ENCODE peak calls at places on chromosomes 12 and 14, in nine cellular contexts. One of them, this sample, is unnamed.

GRCh38 chr12:12721251-12721689 is 4.1 kb downstream of the CDKN1B start:
- DNase-seq in HFF-Myc: no peak
- DNase-seq in NCI-H2171: no peak
- DNase-seq in Daoy: no peak
- DNase-seq in activated CD4-positive, CD25-positive, alpha-beta regulatory T cell: no peak
- DNase-seq in T-helper 9 cell: no peak
- DNase-seq in psoas muscle: no peak
- DNase-seq in choroid plexus epithelial cell: peak
- DNase-seq in T-helper 2 cell: peak
- DNase-seq in this sample: no peak

GRCh38 chr14:105891631-105892452 is 365.5 kb downstream of the TMEM121 start:
- DNase-seq in NCI-H2171: no peak
- DNase-seq in T-helper 2 cell: no peak
- DNase-seq in Daoy: no peak
- DNase-seq in HFF-Myc: no peak
- DNase-seq in T-helper 9 cell: no peak
- DNase-seq in choroid plexus epithelial cell: no peak
- DNase-seq in activated CD4-positive, CD25-positive, alpha-beta regulatory T cell: no peak
- DNase-seq in psoas muscle: peak
- DNase-seq in this sample: no peak

GRCh38 chr12:52976574-52977071 is 27.7 kb downstream of the KRT18 start:
- DNase-seq in HFF-Myc: no peak
- DNase-seq in choroid plexus epithelial cell: peak
- DNase-seq in T-helper 9 cell: no peak
- DNase-seq in Daoy: peak
- DNase-seq in psoas muscle: no peak
- DNase-seq in T-helper 2 cell: no peak
- DNase-seq in NCI-H2171: no peak
- DNase-seq in activated CD4-positive, CD25-positive, alpha-beta regulatory T cell: no peak
- DNase-seq in this sample: no peak

GRCh38 chr14:91883770-91884169 is 16.4 kb upstream of the TC2N start:
- DNase-seq in T-helper 2 cell: no peak
- DNase-seq in T-helper 9 cell: no peak
- DNase-seq in HFF-Myc: no peak
- DNase-seq in choroid plexus epithelial cell: no peak
- DNase-seq in NCI-H2171: no peak
- DNase-seq in activated CD4-positive, CD25-positive, alpha-beta regulatory T cell: no peak
- DNase-seq in psoas muscle: peak
- DNase-seq in Daoy: no peak
- DNase-seq in this sample: no peak

GRCh38 chr12:96190403-96191170 is 3.6 kb upstream of the ELK3 start:
- DNase-seq in psoas muscle: no peak
- DNase-seq in Daoy: no peak
- DNase-seq in T-helper 9 cell: no peak
- DNase-seq in HFF-Myc: no peak
- DNase-seq in choroid plexus epithelial cell: peak
- DNase-seq in activated CD4-positive, CD25-positive, alpha-beta regulatory T cell: no peak
- DNase-seq in NCI-H2171: no peak
- DNase-seq in T-helper 2 cell: no peak
- DNase-seq in this sample: no peak

GRCh38 chr14:100571837-100572236 is 15.4 kb downstream of the BEGAIN start:
- DNase-seq in Daoy: no peak
- DNase-seq in T-helper 2 cell: no peak
- DNase-seq in NCI-H2171: no peak
- DNase-seq in HFF-Myc: no peak
- DNase-seq in psoas muscle: no peak
- DNase-seq in T-helper 9 cell: no peak
- DNase-seq in choroid plexus epithelial cell: no peak
- DNase-seq in activated CD4-positive, CD25-positive, alpha-beta regulatory T cell: no peak
- DNase-seq in this sample: no peak

GRCh38 chr12:72281145-72281544 is 9.0 kb downstream of the TRHDE start:
- DNase-seq in Daoy: no peak
- DNase-seq in HFF-Myc: no peak
- DNase-seq in psoas muscle: no peak
- DNase-seq in choroid plexus epithelial cell: no peak
- DNase-seq in activated CD4-positive, CD25-positive, alpha-beta regulatory T cell: no peak
- DNase-seq in T-helper 2 cell: no peak
- DNase-seq in T-helper 9 cell: no peak
- DNase-seq in NCI-H2171: no peak
- DNase-seq in this sample: no peak

GRCh38 chr14:51228890-51229289 is 11.2 kb upstream of the TMX1 start:
- DNase-seq in Daoy: no peak
- DNase-seq in NCI-H2171: no peak
- DNase-seq in T-helper 2 cell: no peak
- DNase-seq in psoas muscle: no peak
- DNase-seq in T-helper 9 cell: no peak
- DNase-seq in choroid plexus epithelial cell: no peak
- DNase-seq in HFF-Myc: no peak
- DNase-seq in activated CD4-positive, CD25-positive, alpha-beta regulatory T cell: no peak
- DNase-seq in this sample: no peak

GRCh38 chr14:72740966-72741835 is 152.7 kb downstream of the DPF3 start:
- DNase-seq in psoas muscle: no peak
- DNase-seq in NCI-H2171: no peak
- DNase-seq in Daoy: no peak
- DNase-seq in choroid plexus epithelial cell: no peak
- DNase-seq in HFF-Myc: no peak
- DNase-seq in T-helper 9 cell: no peak
- DNase-seq in T-helper 2 cell: no peak
- DNase-seq in activated CD4-positive, CD25-positive, alpha-beta regulatory T cell: no peak
- DNase-seq in this sample: no peak

GRCh38 chr14:69376439-69376838 is 21.7 kb downstream of the ERH start:
- DNase-seq in psoas muscle: no peak
- DNase-seq in T-helper 2 cell: no peak
- DNase-seq in activated CD4-positive, CD25-positive, alpha-beta regulatory T cell: no peak
- DNase-seq in Daoy: no peak
- DNase-seq in NCI-H2171: no peak
- DNase-seq in T-helper 9 cell: no peak
- DNase-seq in choroid plexus epithelial cell: peak
- DNase-seq in HFF-Myc: no peak
- DNase-seq in this sample: no peak

GRCh38 chr14:96960598-96961116 is 163.5 kb downstream of the VRK1 start:
- DNase-seq in activated CD4-positive, CD25-positive, alpha-beta regulatory T cell: no peak
- DNase-seq in psoas muscle: no peak
- DNase-seq in T-helper 9 cell: no peak
- DNase-seq in T-helper 2 cell: no peak
- DNase-seq in Daoy: no peak
- DNase-seq in HFF-Myc: no peak
- DNase-seq in NCI-H2171: no peak
- DNase-seq in choroid plexus epithelial cell: no peak
- DNase-seq in this sample: no peak

GRCh38 chr14:100317897-100318808 is 5.0 kb upstream of the SLC25A47 start:
- DNase-seq in NCI-H2171: no peak
- DNase-seq in Daoy: peak
- DNase-seq in choroid plexus epithelial cell: peak
- DNase-seq in activated CD4-positive, CD25-positive, alpha-beta regulatory T cell: peak
- DNase-seq in T-helper 2 cell: peak
- DNase-seq in psoas muscle: peak
- DNase-seq in T-helper 9 cell: peak
- DNase-seq in HFF-Myc: no peak
- DNase-seq in this sample: no peak

GRCh38 chr14:23631702-23632460 is 4.3 kb upstream of the DHRS2 start:
- DNase-seq in T-helper 9 cell: peak
- DNase-seq in T-helper 2 cell: peak
- DNase-seq in choroid plexus epithelial cell: peak
- DNase-seq in HFF-Myc: peak
- DNase-seq in Daoy: peak
- DNase-seq in NCI-H2171: peak
- DNase-seq in psoas muscle: peak
- DNase-seq in activated CD4-positive, CD25-positive, alpha-beta regulatory T cell: peak
- DNase-seq in this sample: peak

GRCh38 chr12:64385468-64385867 is 5.1 kb downstream of the C12orf56 start:
- DNase-seq in Daoy: peak
- DNase-seq in T-helper 2 cell: no peak
- DNase-seq in NCI-H2171: no peak
- DNase-seq in choroid plexus epithelial cell: no peak
- DNase-seq in HFF-Myc: no peak
- DNase-seq in activated CD4-positive, CD25-positive, alpha-beta regulatory T cell: no peak
- DNase-seq in psoas muscle: no peak
- DNase-seq in T-helper 9 cell: no peak
- DNase-seq in this sample: no peak

GRCh38 chr14:33699300-33699699 is 251.6 kb downstream of the EGLN3 start:
- DNase-seq in choroid plexus epithelial cell: no peak
- DNase-seq in activated CD4-positive, CD25-positive, alpha-beta regulatory T cell: no peak
- DNase-seq in HFF-Myc: no peak
- DNase-seq in Daoy: no peak
- DNase-seq in T-helper 2 cell: no peak
- DNase-seq in NCI-H2171: no peak
- DNase-seq in psoas muscle: no peak
- DNase-seq in T-helper 9 cell: no peak
- DNase-seq in this sample: no peak

GRCh38 chr12:19978193-19978592 is 390.1 kb upstream of the PDE3A start:
- DNase-seq in T-helper 9 cell: no peak
- DNase-seq in Daoy: peak
- DNase-seq in activated CD4-positive, CD25-positive, alpha-beta regulatory T cell: no peak
- DNase-seq in HFF-Myc: peak
- DNase-seq in choroid plexus epithelial cell: peak
- DNase-seq in T-helper 2 cell: no peak
- DNase-seq in psoas muscle: no peak
- DNase-seq in NCI-H2171: no peak
- DNase-seq in this sample: no peak

GRCh38 chr14:76267322-76268012 is 108.5 kb upstream of the ESRRB start:
- DNase-seq in HFF-Myc: no peak
- DNase-seq in activated CD4-positive, CD25-positive, alpha-beta regulatory T cell: no peak
- DNase-seq in Daoy: peak
- DNase-seq in choroid plexus epithelial cell: peak
- DNase-seq in psoas muscle: peak
- DNase-seq in NCI-H2171: peak
- DNase-seq in T-helper 2 cell: no peak
- DNase-seq in T-helper 9 cell: no peak
- DNase-seq in this sample: no peak

GRCh38 chr14:99564256-99564902 is 39.6 kb downstream of the CCDC85C start:
- DNase-seq in T-helper 9 cell: no peak
- DNase-seq in T-helper 2 cell: no peak
- DNase-seq in HFF-Myc: no peak
- DNase-seq in psoas muscle: no peak
- DNase-seq in NCI-H2171: peak
- DNase-seq in choroid plexus epithelial cell: peak
- DNase-seq in Daoy: peak
- DNase-seq in activated CD4-positive, CD25-positive, alpha-beta regulatory T cell: no peak
- DNase-seq in this sample: no peak

GRCh38 chr12:103821773-103822172 is 19.3 kb downstream of the NT5DC3 start:
- DNase-seq in choroid plexus epithelial cell: peak
- DNase-seq in HFF-Myc: no peak
- DNase-seq in NCI-H2171: no peak
- DNase-seq in psoas muscle: no peak
- DNase-seq in Daoy: no peak
- DNase-seq in activated CD4-positive, CD25-positive, alpha-beta regulatory T cell: no peak
- DNase-seq in T-helper 9 cell: no peak
- DNase-seq in T-helper 2 cell: no peak
- DNase-seq in this sample: no peak

GRCh38 chr12:48925218-48925871 is at the start of gene FKBP11:
- DNase-seq in Daoy: peak
- DNase-seq in psoas muscle: peak
- DNase-seq in T-helper 9 cell: peak
- DNase-seq in activated CD4-positive, CD25-positive, alpha-beta regulatory T cell: peak
- DNase-seq in NCI-H2171: peak
- DNase-seq in T-helper 2 cell: peak
- DNase-seq in HFF-Myc: no peak
- DNase-seq in choroid plexus epithelial cell: peak
- DNase-seq in this sample: no peak

GRCh38 chr14:91482278-91483023 is 27.7 kb downstream of the PPP4R3A start:
- DNase-seq in activated CD4-positive, CD25-positive, alpha-beta regulatory T cell: no peak
- DNase-seq in NCI-H2171: no peak
- DNase-seq in Daoy: no peak
- DNase-seq in T-helper 2 cell: no peak
- DNase-seq in T-helper 9 cell: no peak
- DNase-seq in psoas muscle: no peak
- DNase-seq in choroid plexus epithelial cell: peak
- DNase-seq in HFF-Myc: no peak
- DNase-seq in this sample: no peak

GRCh38 chr12:58176296-58176869 is 235.0 kb downstream of the ATP23 start:
- DNase-seq in choroid plexus epithelial cell: peak
- DNase-seq in Daoy: peak
- DNase-seq in activated CD4-positive, CD25-positive, alpha-beta regulatory T cell: no peak
- DNase-seq in psoas muscle: no peak
- DNase-seq in NCI-H2171: no peak
- DNase-seq in T-helper 9 cell: no peak
- DNase-seq in T-helper 2 cell: no peak
- DNase-seq in HFF-Myc: peak
- DNase-seq in this sample: no peak

GRCh38 chr12:130700492-130701401 is 15.4 kb downstream of the RIMBP2 start:
- DNase-seq in HFF-Myc: no peak
- DNase-seq in T-helper 9 cell: no peak
- DNase-seq in activated CD4-positive, CD25-positive, alpha-beta regulatory T cell: no peak
- DNase-seq in psoas muscle: no peak
- DNase-seq in Daoy: no peak
- DNase-seq in choroid plexus epithelial cell: no peak
- DNase-seq in NCI-H2171: no peak
- DNase-seq in T-helper 2 cell: no peak
- DNase-seq in this sample: no peak

GRCh38 chr12:92827836-92828431 is 101.2 kb downstream of the EEA1 start:
- DNase-seq in T-helper 2 cell: no peak
- DNase-seq in NCI-H2171: no peak
- DNase-seq in Daoy: peak
- DNase-seq in T-helper 9 cell: no peak
- DNase-seq in HFF-Myc: peak
- DNase-seq in activated CD4-positive, CD25-positive, alpha-beta regulatory T cell: no peak
- DNase-seq in psoas muscle: no peak
- DNase-seq in choroid plexus epithelial cell: peak
- DNase-seq in this sample: no peak

GRCh38 chr12:43285248-43285647 is 266.8 kb downstream of the ADAMTS20 start:
- DNase-seq in psoas muscle: no peak
- DNase-seq in HFF-Myc: no peak
- DNase-seq in choroid plexus epithelial cell: peak
- DNase-seq in T-helper 9 cell: no peak
- DNase-seq in T-helper 2 cell: no peak
- DNase-seq in Daoy: peak
- DNase-seq in NCI-H2171: no peak
- DNase-seq in activated CD4-positive, CD25-positive, alpha-beta regulatory T cell: no peak
- DNase-seq in this sample: no peak

GRCh38 chr14:75522224-75522764 is at the start of gene BATF:
- DNase-seq in activated CD4-positive, CD25-positive, alpha-beta regulatory T cell: peak
- DNase-seq in NCI-H2171: no peak
- DNase-seq in choroid plexus epithelial cell: no peak
- DNase-seq in T-helper 2 cell: peak
- DNase-seq in psoas muscle: no peak
- DNase-seq in HFF-Myc: no peak
- DNase-seq in T-helper 9 cell: peak
- DNase-seq in Daoy: no peak
- DNase-seq in this sample: no peak